ENCODE peak calls at places on chromosomes 1 and 21, in eight cellular contexts. T is OCI-LY7, S is GM23248, B is SK-N-SH, I is PC-3, L is HCT116, W is neural progenitor cell, X is GM23338. E is an unnamed sample.

GRCh38 chr1:214824758-214825157 is 221.8 kb downstream of the CENPF start:
- DNase-seq in T (no peak), S (no peak), B (no peak), I (peak), L (no peak), W (no peak), X (no peak), E (no peak)

GRCh38 chr1:235597867-235598553 is 51.6 kb downstream of the GNG4 start:
- DNase-seq in T (no peak), S (peak), B (no peak), I (peak), L (peak), W (peak), X (peak), E (peak)

GRCh38 chr1:246081856-246082668 is 425.0 kb downstream of the SMYD3 start:
- DNase-seq in T (no peak), S (no peak), B (no peak), I (no peak), L (no peak), W (no peak), X (no peak), E (no peak)

GRCh38 chr1:115544131-115544530 is 97.6 kb upstream of the VANGL1 start:
- DNase-seq in T (no peak), S (peak), B (no peak), I (no peak), L (no peak), W (no peak), X (no peak), E (no peak)

GRCh38 chr21:36654796-36655325 is 44.1 kb upstream of the SIM2 start:
- DNase-seq in T (no peak), S (no peak), B (no peak), I (no peak), L (no peak), W (no peak), X (no peak), E (no peak)

GRCh38 chr21:25994758-25995163 is 175.8 kb downstream of the APP start:
- DNase-seq in T (no peak), S (no peak), B (no peak), I (no peak), L (no peak), W (no peak), X (no peak), E (no peak)

GRCh38 chr1:79388694-79389361 is 382.3 kb upstream of the ADGRL4 start:
- DNase-seq in T (no peak), S (no peak), B (no peak), I (peak), L (no peak), W (no peak), X (no peak), E (no peak)

GRCh38 chr1:205267306-205267902 is 39.7 kb downstream of the TMCC2 start:
- DNase-seq in T (no peak), S (no peak), B (no peak), I (no peak), L (no peak), W (no peak), X (no peak), E (no peak)

GRCh38 chr1:211420389-211420788 is 71.6 kb downstream of the RD3 start:
- DNase-seq in T (no peak), S (peak), B (no peak), I (peak), L (no peak), W (peak), X (no peak), E (no peak)

GRCh38 chr1:155126494-155127104 is 1.1 kb upstream of the EFNA1 start:
- DNase-seq in T (no peak), S (peak), B (peak), I (no peak), L (no peak), W (peak), X (peak), E (peak)

GRCh38 chr1:92483442-92484170 is 3.1 kb downstream of the GFI1 start:
- DNase-seq in T (no peak), S (peak), B (peak), I (peak), L (no peak), W (peak), X (peak), E (peak)

GRCh38 chr1:175812936-175813335 is 69.5 kb upstream of the TNR start:
- DNase-seq in T (no peak), S (no peak), B (no peak), I (no peak), L (no peak), W (no peak), X (no peak), E (no peak)

GRCh38 chr1:56295949-56296929 is 283.1 kb downstream of the PLPP3 start:
- DNase-seq in T (no peak), S (no peak), B (no peak), I (no peak), L (no peak), W (no peak), X (no peak), E (no peak)

GRCh38 chr1:20630730-20631129 is 2.5 kb upstream of the PINK1 start:
- DNase-seq in T (no peak), S (no peak), B (no peak), I (no peak), L (no peak), W (no peak), X (no peak), E (no peak)

GRCh38 chr21:42080788-42081083 is 9.6 kb downstream of the UMODL1 start:
- DNase-seq in T (no peak), S (peak), B (no peak), I (no peak), L (no peak), W (no peak), X (no peak), E (peak)

GRCh38 chr1:70499695-70500094 is 88.6 kb downstream of the CTH start:
- DNase-seq in T (no peak), S (peak), B (no peak), I (peak), L (no peak), W (no peak), X (no peak), E (no peak)

GRCh38 chr1:234555390-234556112 is 54.4 kb downstream of the IRF2BP2 start:
- DNase-seq in T (no peak), S (no peak), B (no peak), I (peak), L (no peak), W (no peak), X (no peak), E (no peak)

GRCh38 chr21:32916522-32917099 is 109.1 kb upstream of the OLIG2 start:
- DNase-seq in T (peak), S (peak), B (peak), I (peak), L (peak), W (no peak), X (peak), E (no peak)

GRCh38 chr1:11207898-11208611 is 18.9 kb downstream of the ANGPTL7 start:
- DNase-seq in T (no peak), S (peak), B (no peak), I (no peak), L (no peak), W (no peak), X (no peak), E (no peak)

GRCh38 chr1:225896937-225897549 is 8.1 kb upstream of the LEFTY1 start:
- DNase-seq in T (peak), S (no peak), B (no peak), I (peak), L (peak), W (no peak), X (no peak), E (peak)

GRCh38 chr1:79519084-79519760 is 512.7 kb upstream of the ADGRL4 start:
- DNase-seq in T (peak), S (no peak), B (no peak), I (no peak), L (no peak), W (no peak), X (no peak), E (no peak)

GRCh38 chr1:52727114-52727586 is 897 bp downstream of the ZYG11B start:
- DNase-seq in T (peak), S (peak), B (peak), I (peak), L (no peak), W (peak), X (no peak), E (no peak)

GRCh38 chr1:212526111-212526491 is 82.5 kb upstream of the ATF3 start:
- DNase-seq in T (no peak), S (no peak), B (no peak), I (no peak), L (no peak), W (no peak), X (no peak), E (no peak)

GRCh38 chr1:197660389-197660788 is 114.9 kb downstream of the DENND1B start:
- DNase-seq in T (no peak), S (peak), B (no peak), I (no peak), L (no peak), W (no peak), X (no peak), E (no peak)

GRCh38 chr1:160879056-160879455 is 5.9 kb downstream of the ITLN1 start:
- DNase-seq in T (no peak), S (no peak), B (no peak), I (peak), L (no peak), W (no peak), X (no peak), E (no peak)

GRCh38 chr1:160874935-160875334 is 10.0 kb downstream of the ITLN1 start:
- DNase-seq in T (no peak), S (no peak), B (no peak), I (peak), L (no peak), W (no peak), X (no peak), E (no peak)

GRCh38 chr1:160876311-160876710 is 8.7 kb downstream of the ITLN1 start:
- DNase-seq in T (no peak), S (no peak), B (no peak), I (no peak), L (no peak), W (no peak), X (no peak), E (no peak)

GRCh38 chr1:160877221-160877620 is 7.8 kb downstream of the ITLN1 start:
- DNase-seq in T (peak), S (no peak), B (no peak), I (no peak), L (no peak), W (no peak), X (peak), E (no peak)
- TF ChIP-seq EZH2phosphoT487 in T (no peak), S (no peak), B (no peak), I (no peak), L (no peak), W (no peak), X (no peak), E (no peak)

GRCh38 chr1:9494936-9495758 is 44.1 kb upstream of the SLC25A33 start:
- DNase-seq in T (peak), S (peak), B (peak), I (peak), L (peak), W (peak), X (peak), E (peak)
- TF ChIP-seq EZH2phosphoT487 in T (no peak), S (no peak), B (no peak), I (no peak), L (no peak), W (no peak), X (no peak), E (no peak)

GRCh38 chr1:53734650-53735211 is 4.2 kb downstream of the GLIS1 start:
- DNase-seq in T (no peak), S (peak), B (no peak), I (peak), L (no peak), W (peak), X (no peak), E (peak)
- TF ChIP-seq EZH2phosphoT487 in T (no peak), S (no peak), B (no peak), I (no peak), L (no peak), W (no peak), X (no peak), E (no peak)

GRCh38 chr1:36207339-36207738 is 16.9 kb upstream of the THRAP3 start:
- DNase-seq in T (peak), S (peak), B (no peak), I (peak), L (no peak), W (no peak), X (peak), E (no peak)
- TF ChIP-seq EZH2phosphoT487 in T (no peak), S (no peak), B (no peak), I (no peak), L (no peak), W (no peak), X (no peak), E (no peak)

GRCh38 chr1:28078680-28079626 is 9.5 kb downstream of the EYA3 start:
- DNase-seq in T (no peak), S (peak), B (no peak), I (peak), L (peak), W (no peak), X (no peak), E (peak)
- TF ChIP-seq EZH2phosphoT487 in T (no peak), S (no peak), B (no peak), I (no peak), L (no peak), W (no peak), X (no peak), E (no peak)

GRCh38 chr1:55127827-55128343 is 87.3 kb downstream of the USP24 start:
- DNase-seq in T (no peak), S (peak), B (no peak), I (peak), L (no peak), W (no peak), X (no peak), E (no peak)
- TF ChIP-seq EZH2phosphoT487 in T (no peak), S (no peak), B (no peak), I (no peak), L (no peak), W (no peak), X (no peak), E (no peak)

GRCh38 chr1:93753766-93754763 is 72.4 kb upstream of the BCAR3 start:
- DNase-seq in T (no peak), S (peak), B (no peak), I (peak), L (no peak), W (no peak), X (no peak), E (no peak)

GRCh38 chr1:93751391-93752250 is 70.0 kb upstream of the BCAR3 start:
- DNase-seq in T (no peak), S (peak), B (no peak), I (no peak), L (no peak), W (no peak), X (no peak), E (no peak)

GRCh38 chr1:93750946-93751345 is 69.3 kb upstream of the BCAR3 start:
- DNase-seq in T (peak), S (no peak), B (no peak), I (no peak), L (no peak), W (no peak), X (no peak), E (no peak)

GRCh38 chr1:93758842-93759515 is 77.3 kb upstream of the BCAR3 start:
- DNase-seq in T (no peak), S (peak), B (peak), I (peak), L (no peak), W (no peak), X (no peak), E (peak)

GRCh38 chr1:93756656-93757055 is 75.0 kb upstream of the BCAR3 start:
- DNase-seq in T (no peak), S (peak), B (no peak), I (peak), L (no peak), W (no peak), X (no peak), E (no peak)
- TF ChIP-seq EZH2phosphoT487 in T (no peak), S (no peak), B (no peak), I (no peak), L (no peak), W (no peak), X (no peak), E (no peak)